ENCODE peak calls at places on chromosomes 13 and 19, in eight cellular contexts. K, H, B, T, Y, G, L and F are unnamed samples.

GRCh38 chr19:49560358-49560900 is 19.9 kb downstream of the NOSIP start:
- DNase-seq in T (no peak), H (no peak), G (no peak), Y (no peak), L (no peak), B (no peak), K (no peak), F (no peak)

GRCh38 chr13:67314405-67314804 is 84.3 kb upstream of the PCDH9 start:
- DNase-seq in G (no peak), T (no peak), Y (no peak), H (no peak), L (no peak), K (no peak), B (no peak), F (no peak)

GRCh38 chr19:40229484-40229883 is 3.0 kb upstream of the CCNP start:
- DNase-seq in G (no peak), B (no peak), H (peak; percentile 42), L (no peak), K (peak; percentile 25), T (no peak), Y (no peak), F (no peak)

GRCh38 chr13:72458701-72459100 is 268.7 kb downstream of the MZT1 start:
- DNase-seq in K (peak; percentile 30), H (peak; percentile 64), G (no peak), B (no peak), T (no peak), L (no peak), Y (no peak), F (no peak)

GRCh38 chr19:29263305-29264080 is 50.5 kb upstream of the UQCRFS1 start:
- DNase-seq in G (no peak), H (peak; percentile 11), B (peak; percentile 53), T (no peak), L (peak; percentile 53), Y (peak; percentile 59), K (peak; percentile 35), F (peak; percentile 45)

GRCh38 chr13:71866173-71867091 is 572 bp downstream of the DACH1 start:
- DNase-seq in T (no peak), G (no peak), B (no peak), H (peak; percentile 30), L (peak; percentile 13), K (peak; percentile 1), Y (no peak), F (peak; percentile 34)

GRCh38 chr13:102045713-102046112 is 356.1 kb downstream of the FGF14 start:
- DNase-seq in T (no peak), H (no peak), K (no peak), G (no peak), Y (no peak), L (no peak), B (no peak), F (no peak)

GRCh38 chr19:1651548-1652394 is 644 bp downstream of the TCF3 start:
- DNase-seq in G (no peak), L (no peak), H (peak; percentile 44), Y (peak; percentile 14), T (no peak), K (no peak), B (peak; percentile 59), F (no peak)

GRCh38 chr13:83325454-83325853 is 556.8 kb downstream of the SLITRK1 start:
- DNase-seq in H (peak; percentile 53), G (no peak), Y (no peak), B (no peak), L (no peak), T (peak; percentile 52), K (peak; percentile 46), F (no peak)

GRCh38 chr19:28737021-28737525 is 475.9 kb downstream of the UQCRFS1 start:
- DNase-seq in B (peak; percentile 53), H (peak; percentile 21), K (peak; percentile 24), G (no peak), L (peak; percentile 41), T (peak; percentile 28), Y (no peak), F (no peak)

GRCh38 chr13:25901460-25902376 is 150.1 kb downstream of the SHISA2 start:
- DNase-seq in B (peak; percentile 11), G (no peak), Y (no peak), H (peak; percentile 97), K (peak; percentile 97), T (no peak), L (peak; percentile 61), F (peak; percentile 29)

GRCh38 chr13:42272115-42272756 is at the start of gene AKAP11:
- DNase-seq in K (peak; percentile 24), G (peak; percentile 50), L (no peak), Y (peak; percentile 5), T (no peak), H (peak; percentile 45), B (peak; percentile 74), F (no peak)

GRCh38 chr13:112967666-112968379 is 1.2 kb upstream of the MCF2L start:
- DNase-seq in G (no peak), Y (no peak), L (no peak), K (no peak), H (no peak), B (no peak), T (no peak), F (no peak)

GRCh38 chr13:112969692-112970338 is 801 bp downstream of the MCF2L start:
- DNase-seq in K (no peak), T (no peak), H (no peak), L (no peak), B (no peak), Y (no peak), G (no peak), F (no peak)

GRCh38 chr13:112966776-112967175 is 2.2 kb upstream of the MCF2L start:
- DNase-seq in K (no peak), T (no peak), G (no peak), Y (no peak), H (no peak), B (no peak), L (no peak), F (no peak)

GRCh38 chr13:112968910-112969691 is at the start of gene MCF2L:
- DNase-seq in Y (peak; percentile 27), B (peak; percentile 70), H (peak; percentile 19), T (no peak), K (no peak), G (no peak), L (peak; percentile 47), F (peak; percentile 78)

DNA sequence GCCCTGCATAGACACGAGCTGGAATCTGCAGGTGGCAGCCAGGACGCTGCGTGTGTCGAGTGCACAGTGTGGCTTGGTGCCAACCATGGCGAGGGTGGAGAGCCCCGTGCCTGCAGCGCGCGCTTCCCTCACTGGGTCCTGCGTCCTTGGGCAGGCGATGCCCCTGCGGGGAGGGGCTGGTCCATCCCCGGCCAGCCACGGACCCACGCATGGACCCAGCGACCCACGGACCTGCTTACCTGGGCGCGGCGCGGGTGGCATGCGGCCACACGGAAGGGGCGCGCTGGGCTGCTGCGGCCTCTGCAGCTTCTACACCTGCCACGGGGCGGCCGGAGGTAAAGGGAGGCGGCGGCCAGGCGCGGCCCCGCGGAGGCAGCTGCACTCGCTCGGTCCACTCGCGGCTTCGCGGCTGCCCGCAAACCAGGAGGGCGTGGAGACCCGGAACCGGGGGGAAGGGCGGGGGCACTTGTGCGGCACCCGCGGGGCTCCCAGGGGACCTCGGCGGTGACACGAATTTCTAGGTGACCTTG is 569 bp upstream of the MCF2L start:
- DNase-seq in L (no peak), B (peak; percentile 24), H (no peak), T (no peak), G (no peak), K (no peak), Y (peak; percentile 10), F (peak; percentile 74)
- TF ChIP-seq CTCF in L (no peak), B (no peak), H (no peak), T (no peak), G (no peak), K (no peak), Y (no peak), F (peak; percentile 9)

GRCh38 chr13:70108276-70108845 is at the start of gene KLHL1:
- DNase-seq in H (no peak), L (no peak), B (no peak), T (no peak), G (no peak), K (no peak), Y (no peak), F (no peak)

GRCh38 chr13:70104481-70104880 is 3.1 kb upstream of the ATXN8OS start:
- DNase-seq in T (no peak), B (no peak), K (no peak), L (no peak), G (no peak), Y (no peak), H (no peak), F (no peak)

GRCh38 chr13:70107125-70107497 is 515 bp upstream of the ATXN8OS start:
- DNase-seq in K (no peak), L (no peak), G (no peak), Y (no peak), T (no peak), B (no peak), H (no peak), F (no peak)

GRCh38 chr13:70107498-70108271 is at the start of gene ATXN8OS:
- DNase-seq in T (no peak), L (no peak), K (no peak), G (no peak), H (no peak), B (no peak), Y (no peak), F (no peak)
- TF ChIP-seq CTCF in T (no peak), L (no peak), K (no peak), G (no peak), H (no peak), B (no peak), Y (no peak), F (no peak)

GRCh38 chr19:47761566-47761965 is 16.2 kb downstream of the NOP53 start:
- DNase-seq in T (no peak), B (no peak), L (no peak), Y (no peak), G (no peak), K (no peak), H (no peak), F (no peak)
- TF ChIP-seq CTCF in T (no peak), B (no peak), L (no peak), Y (no peak), G (no peak), K (no peak), H (no peak), F (no peak)

GRCh38 chr13:61286148-61286745 is 129.4 kb downstream of the PCDH20 start:
- DNase-seq in B (peak; percentile 8), G (no peak), T (no peak), Y (no peak), H (peak; percentile 21), L (no peak), K (no peak), F (no peak)
- TF ChIP-seq CTCF in B (peak; percentile 63), G (no peak), T (no peak), Y (no peak), H (peak; percentile 41), L (no peak), K (no peak), F (peak; percentile 35)

GRCh38 chr13:103996733-103997132 is 930.5 kb upstream of the SLC10A2 start:
- DNase-seq in K (no peak), T (no peak), G (no peak), Y (no peak), B (no peak), L (no peak), H (no peak), F (no peak)
- TF ChIP-seq CTCF in K (no peak), T (no peak), G (no peak), Y (no peak), B (no peak), L (no peak), H (no peak), F (no peak)

DNA sequence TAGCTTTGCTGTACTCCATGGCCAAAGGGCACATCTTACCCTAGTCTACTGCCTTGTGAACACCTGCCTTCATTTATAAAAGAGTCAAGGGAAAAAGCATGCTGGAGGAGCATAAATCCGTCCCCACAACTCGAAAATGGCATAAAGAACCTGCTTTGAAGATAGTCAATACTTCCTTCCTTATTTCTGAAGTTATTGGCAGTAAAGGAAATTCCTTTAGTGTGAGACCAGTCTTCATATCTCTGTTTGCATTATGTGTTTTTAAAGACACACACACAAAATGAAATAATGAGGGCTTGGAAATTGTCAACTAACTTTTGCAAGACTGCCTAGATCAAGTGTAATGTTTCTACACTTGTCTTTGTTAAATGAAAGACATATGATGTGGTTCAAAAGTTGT is 408.4 kb downstream of the SPRY2 start:
- DNase-seq in L (no peak), Y (no peak), H (no peak), B (no peak), K (no peak), T (no peak), G (no peak), F (no peak)
- TF ChIP-seq CTCF in L (no peak), Y (no peak), H (no peak), B (no peak), K (no peak), T (no peak), G (no peak), F (no peak)